ENCODE peak calls at places on chromosomes 11 and 22, in seven cellular contexts. One of them, this sample, is unnamed.

GRCh38 chr22:39598017-39598965 is 27.7 kb downstream of the CACNA1I start:
- DNase-seq in psoas muscle: peak; percentile 60
- DNase-seq in NCI-H1417: peak; percentile 69
- DNase-seq in naive B cell: peak; percentile 33
- DNase-seq in fibroblast of lung: no peak
- DNase-seq in NCI-H446 treated with DMSO at 0.1 percent for 48 hours: no peak
- DNase-seq in right atrium auricular region: no peak
- DNase-seq in this sample: no peak

GRCh38 chr22:17149073-17149815 is 9.8 kb downstream of the HDHD5 start:
- DNase-seq in psoas muscle: no peak
- DNase-seq in NCI-H1417: no peak
- DNase-seq in naive B cell: no peak
- DNase-seq in fibroblast of lung: no peak
- DNase-seq in NCI-H446 treated with DMSO at 0.1 percent for 48 hours: no peak
- DNase-seq in right atrium auricular region: no peak
- DNase-seq in this sample: no peak

GRCh38 chr11:60193687-60194433 is 11.0 kb upstream of the MS4A6A start:
- DNase-seq in psoas muscle: no peak
- DNase-seq in NCI-H1417: peak; percentile 71
- DNase-seq in naive B cell: peak; percentile 43
- DNase-seq in fibroblast of lung: peak; percentile 11
- DNase-seq in NCI-H446 treated with DMSO at 0.1 percent for 48 hours: peak; percentile 19
- DNase-seq in right atrium auricular region: peak; percentile 72
- DNase-seq in this sample: peak; percentile 98

GRCh38 chr11:62574363-62575057 is 819 bp upstream of the EEF1G start:
- DNase-seq in psoas muscle: peak; percentile 71
- DNase-seq in NCI-H1417: peak; percentile 80
- DNase-seq in naive B cell: no peak
- DNase-seq in fibroblast of lung: no peak
- DNase-seq in NCI-H446 treated with DMSO at 0.1 percent for 48 hours: no peak
- DNase-seq in right atrium auricular region: no peak
- DNase-seq in this sample: peak; percentile 64

GRCh38 chr11:398826-399225 is 4.8 kb downstream of the PKP3 start:
- DNase-seq in psoas muscle: no peak
- DNase-seq in NCI-H1417: no peak
- DNase-seq in naive B cell: no peak
- DNase-seq in fibroblast of lung: peak; percentile 13
- DNase-seq in NCI-H446 treated with DMSO at 0.1 percent for 48 hours: no peak
- DNase-seq in right atrium auricular region: no peak
- DNase-seq in this sample: no peak

GRCh38 chr11:27496461-27496860 is 10.1 kb downstream of the LIN7C start:
- DNase-seq in psoas muscle: no peak
- DNase-seq in NCI-H1417: no peak
- DNase-seq in naive B cell: no peak
- DNase-seq in fibroblast of lung: peak; percentile 69
- DNase-seq in NCI-H446 treated with DMSO at 0.1 percent for 48 hours: no peak
- DNase-seq in right atrium auricular region: no peak
- DNase-seq in this sample: no peak

GRCh38 chr11:127493330-127493729 is 492.8 kb upstream of the KIRREL3 start:
- DNase-seq in psoas muscle: no peak
- DNase-seq in NCI-H1417: peak; percentile 63
- DNase-seq in naive B cell: no peak
- DNase-seq in fibroblast of lung: peak; percentile 3
- DNase-seq in NCI-H446 treated with DMSO at 0.1 percent for 48 hours: no peak
- DNase-seq in right atrium auricular region: no peak
- DNase-seq in this sample: no peak

GRCh38 chr11:117256573-117256972 is 24.1 kb downstream of the RNF214 start:
- DNase-seq in psoas muscle: no peak
- DNase-seq in NCI-H1417: no peak
- DNase-seq in naive B cell: no peak
- DNase-seq in fibroblast of lung: peak; percentile 55
- DNase-seq in NCI-H446 treated with DMSO at 0.1 percent for 48 hours: no peak
- DNase-seq in right atrium auricular region: no peak
- DNase-seq in this sample: no peak

GRCh38 chr11:73465019-73465675 is 88.9 kb downstream of the RELT start:
- DNase-seq in psoas muscle: no peak
- DNase-seq in NCI-H1417: no peak
- DNase-seq in naive B cell: no peak
- DNase-seq in fibroblast of lung: no peak
- DNase-seq in NCI-H446 treated with DMSO at 0.1 percent for 48 hours: no peak
- DNase-seq in right atrium auricular region: no peak
- DNase-seq in this sample: no peak

GRCh38 chr11:63554901-63555218 is 8.3 kb downstream of the PLAAT2 start:
- DNase-seq in psoas muscle: no peak
- DNase-seq in NCI-H1417: no peak
- DNase-seq in naive B cell: no peak
- DNase-seq in fibroblast of lung: no peak
- DNase-seq in NCI-H446 treated with DMSO at 0.1 percent for 48 hours: no peak
- DNase-seq in right atrium auricular region: peak; percentile 16
- DNase-seq in this sample: no peak

GRCh38 chr11:85805387-85805786 is 5.6 kb downstream of the SYTL2 start:
- DNase-seq in psoas muscle: no peak
- DNase-seq in NCI-H1417: no peak
- DNase-seq in naive B cell: no peak
- DNase-seq in fibroblast of lung: no peak
- DNase-seq in NCI-H446 treated with DMSO at 0.1 percent for 48 hours: no peak
- DNase-seq in right atrium auricular region: no peak
- DNase-seq in this sample: no peak

GRCh38 chr22:35894464-35894878 is 134.2 kb downstream of the RBFOX2 start:
- DNase-seq in psoas muscle: no peak
- DNase-seq in NCI-H1417: peak; percentile 20
- DNase-seq in naive B cell: no peak
- DNase-seq in fibroblast of lung: peak; percentile 60
- DNase-seq in NCI-H446 treated with DMSO at 0.1 percent for 48 hours: no peak
- DNase-seq in right atrium auricular region: no peak
- DNase-seq in this sample: no peak

GRCh38 chr22:24423519-24424000 is 3.8 kb upstream of the ADORA2A start:
- DNase-seq in psoas muscle: peak; percentile 79
- DNase-seq in NCI-H1417: no peak
- DNase-seq in naive B cell: peak; percentile 63
- DNase-seq in fibroblast of lung: no peak
- DNase-seq in NCI-H446 treated with DMSO at 0.1 percent for 48 hours: no peak
- DNase-seq in right atrium auricular region: no peak
- DNase-seq in this sample: peak; percentile 44

GRCh38 chr11:31974737-31975136 is 116.1 kb upstream of the RCN1 start:
- DNase-seq in psoas muscle: no peak
- DNase-seq in NCI-H1417: no peak
- DNase-seq in naive B cell: no peak
- DNase-seq in fibroblast of lung: peak; percentile 64
- DNase-seq in NCI-H446 treated with DMSO at 0.1 percent for 48 hours: no peak
- DNase-seq in right atrium auricular region: no peak
- DNase-seq in this sample: no peak

GRCh38 chr22:23789638-23790037 is 2.9 kb downstream of the SMARCB1 start:
- DNase-seq in psoas muscle: peak; percentile 19
- DNase-seq in NCI-H1417: peak; percentile 32
- DNase-seq in naive B cell: no peak
- DNase-seq in fibroblast of lung: no peak
- DNase-seq in NCI-H446 treated with DMSO at 0.1 percent for 48 hours: no peak
- DNase-seq in right atrium auricular region: no peak
- DNase-seq in this sample: no peak

GRCh38 chr11:46332568-46333128 is 14.6 kb upstream of the DGKZ start:
- DNase-seq in psoas muscle: no peak
- DNase-seq in NCI-H1417: peak; percentile 72
- DNase-seq in naive B cell: no peak
- DNase-seq in fibroblast of lung: no peak
- DNase-seq in NCI-H446 treated with DMSO at 0.1 percent for 48 hours: no peak
- DNase-seq in right atrium auricular region: no peak
- DNase-seq in this sample: no peak

GRCh38 chr11:14793546-14793945 is 98.5 kb downstream of the CYP2R1 start:
- DNase-seq in psoas muscle: no peak
- DNase-seq in NCI-H1417: peak; percentile 31
- DNase-seq in naive B cell: no peak
- DNase-seq in fibroblast of lung: no peak
- DNase-seq in NCI-H446 treated with DMSO at 0.1 percent for 48 hours: no peak
- DNase-seq in right atrium auricular region: no peak
- DNase-seq in this sample: no peak

GRCh38 chr11:62687508-62688396 is 1.6 kb downstream of the LRRN4CL start:
- DNase-seq in psoas muscle: no peak
- DNase-seq in NCI-H1417: no peak
- DNase-seq in naive B cell: no peak
- DNase-seq in fibroblast of lung: no peak
- DNase-seq in NCI-H446 treated with DMSO at 0.1 percent for 48 hours: no peak
- DNase-seq in right atrium auricular region: no peak
- DNase-seq in this sample: no peak

GRCh38 chr11:2482745-2483144 is 37.9 kb downstream of the KCNQ1 start:
- DNase-seq in psoas muscle: no peak
- DNase-seq in NCI-H1417: peak; percentile 75
- DNase-seq in naive B cell: no peak
- DNase-seq in fibroblast of lung: no peak
- DNase-seq in NCI-H446 treated with DMSO at 0.1 percent for 48 hours: no peak
- DNase-seq in right atrium auricular region: no peak
- DNase-seq in this sample: no peak

GRCh38 chr11:27460571-27460970 is 12.0 kb downstream of the LGR4 start:
- DNase-seq in psoas muscle: no peak
- DNase-seq in NCI-H1417: peak; percentile 16
- DNase-seq in naive B cell: no peak
- DNase-seq in fibroblast of lung: peak; percentile 23
- DNase-seq in NCI-H446 treated with DMSO at 0.1 percent for 48 hours: no peak
- DNase-seq in right atrium auricular region: no peak
- DNase-seq in this sample: no peak

GRCh38 chr11:130771708-130772107 is 144.6 kb downstream of the SNX19 start:
- DNase-seq in psoas muscle: no peak
- DNase-seq in NCI-H1417: no peak
- DNase-seq in naive B cell: no peak
- DNase-seq in fibroblast of lung: peak; percentile 60
- DNase-seq in NCI-H446 treated with DMSO at 0.1 percent for 48 hours: no peak
- DNase-seq in right atrium auricular region: no peak
- DNase-seq in this sample: no peak

GRCh38 chr22:21646608-21647590 is 4.8 kb downstream of the SDF2L1 start:
- DNase-seq in psoas muscle: peak; percentile 81
- DNase-seq in NCI-H1417: peak; percentile 77
- DNase-seq in naive B cell: peak; percentile 77
- DNase-seq in fibroblast of lung: peak; percentile 84
- DNase-seq in NCI-H446 treated with DMSO at 0.1 percent for 48 hours: peak; percentile 62
- DNase-seq in right atrium auricular region: peak; percentile 85
- DNase-seq in this sample: peak; percentile 76

GRCh38 chr11:45974806-45975205 is 52.4 kb downstream of the LARGE2 start:
- DNase-seq in psoas muscle: no peak
- DNase-seq in NCI-H1417: no peak
- DNase-seq in naive B cell: no peak
- DNase-seq in fibroblast of lung: peak; percentile 47
- DNase-seq in NCI-H446 treated with DMSO at 0.1 percent for 48 hours: no peak
- DNase-seq in right atrium auricular region: no peak
- DNase-seq in this sample: no peak

GRCh38 chr11:614091-614582 is 1.6 kb downstream of the IRF7 start:
- DNase-seq in psoas muscle: no peak
- DNase-seq in NCI-H1417: no peak
- DNase-seq in naive B cell: no peak
- DNase-seq in fibroblast of lung: no peak
- DNase-seq in NCI-H446 treated with DMSO at 0.1 percent for 48 hours: no peak
- DNase-seq in right atrium auricular region: no peak
- DNase-seq in this sample: no peak

GRCh38 chr11:25317221-25317620 is 820.4 kb downstream of the LUZP2 start:
- DNase-seq in psoas muscle: no peak
- DNase-seq in NCI-H1417: no peak
- DNase-seq in naive B cell: no peak
- DNase-seq in fibroblast of lung: no peak
- DNase-seq in NCI-H446 treated with DMSO at 0.1 percent for 48 hours: no peak
- DNase-seq in right atrium auricular region: no peak
- DNase-seq in this sample: no peak

GRCh38 chr22:33923660-33924246 is 3.5 kb upstream of the LARGE1 start:
- DNase-seq in psoas muscle: no peak
- DNase-seq in NCI-H1417: peak; percentile 82
- DNase-seq in naive B cell: peak; percentile 58
- DNase-seq in fibroblast of lung: peak; percentile 84
- DNase-seq in NCI-H446 treated with DMSO at 0.1 percent for 48 hours: no peak
- DNase-seq in right atrium auricular region: peak; percentile 76
- DNase-seq in this sample: peak; percentile 28

GRCh38 chr11:75779960-75780359 is 11.4 kb downstream of the DGAT2 start:
- DNase-seq in psoas muscle: no peak
- DNase-seq in NCI-H1417: no peak
- DNase-seq in naive B cell: no peak
- DNase-seq in fibroblast of lung: no peak
- DNase-seq in NCI-H446 treated with DMSO at 0.1 percent for 48 hours: no peak
- DNase-seq in right atrium auricular region: no peak
- DNase-seq in this sample: no peak

GRCh38 chr11:71997594-71997993 is 1.1 kb upstream of the IL18BP start:
- DNase-seq in psoas muscle: no peak
- DNase-seq in NCI-H1417: no peak
- DNase-seq in naive B cell: no peak
- DNase-seq in fibroblast of lung: no peak
- DNase-seq in NCI-H446 treated with DMSO at 0.1 percent for 48 hours: no peak
- DNase-seq in right atrium auricular region: no peak
- DNase-seq in this sample: no peak

This sample was measured in endothelial cell of umbilical vein.